ENCODE peak calls at places on chromosomes 5 and 9, in seven cellular contexts. T, D, F, N, Z, Q and H are unnamed samples.

GRCh38 chr9:33860200-33860871 is 43.4 kb downstream of the UBE2R2 start:
- DNase-seq in T (no peak), Q (no peak), D (no peak), F (peak; percentile 26), Z (no peak), N (peak; percentile 47), H (no peak)

GRCh38 chr5:66224773-66225553 is 80.9 kb downstream of the SREK1 start:
- DNase-seq in F (no peak), Z (no peak), D (no peak), T (no peak), Q (no peak), N (no peak), H (no peak)

GRCh38 chr5:77168187-77168883 is 42.1 kb upstream of the PDE8B start:
- DNase-seq in D (peak; percentile 57), F (peak; percentile 85), T (no peak), Q (peak; percentile 72), Z (peak; percentile 67), N (no peak), H (peak; percentile 58)

GRCh38 chr5:76953551-76954382 is 922 bp downstream of the CRHBP start:
- DNase-seq in F (no peak), Q (no peak), N (peak; percentile 44), D (no peak), Z (peak; percentile 9), T (no peak), H (no peak)

GRCh38 chr5:64074533-64074932 is 91.1 kb upstream of the RNF180 start:
- DNase-seq in Q (no peak), D (peak; percentile 18), T (peak; percentile 1), N (peak; percentile 14), F (peak; percentile 46), Z (no peak), H (peak; percentile 10)

GRCh38 chr5:9715891-9716335 is 85.8 kb upstream of the TAS2R1 start:
- DNase-seq in Z (no peak), Q (no peak), N (peak; percentile 31), D (no peak), F (peak; percentile 84), T (no peak), H (no peak)

GRCh38 chr9:111743275-111743674 is 51.5 kb downstream of the SHOC1 start:
- DNase-seq in Z (no peak), N (peak; percentile 73), F (peak; percentile 74), Q (no peak), T (no peak), D (no peak), H (no peak)

GRCh38 chr9:111754800-111755199 is 39.9 kb downstream of the SHOC1 start:
- DNase-seq in F (no peak), T (no peak), D (no peak), Z (no peak), Q (no peak), N (no peak), H (no peak)

GRCh38 chr5:2538169-2538568 is 213.3 kb downstream of the IRX2 start:
- DNase-seq in Q (no peak), T (peak; percentile 12), D (no peak), N (no peak), Z (no peak), F (no peak), H (no peak)

GRCh38 chr5:138457532-138458275 is 7.6 kb upstream of the EGR1 start:
- DNase-seq in T (no peak), Z (no peak), N (no peak), F (no peak), Q (no peak), D (no peak), H (no peak)

GRCh38 chr5:1068204-1068894 is 43.5 kb downstream of the SLC12A7 start:
- DNase-seq in Q (no peak), D (no peak), F (no peak), T (no peak), N (no peak), Z (no peak), H (no peak)

GRCh38 chr9:131986576-131986975 is 93.1 kb downstream of the MED27 start:
- DNase-seq in T (peak; percentile 92), Z (no peak), N (no peak), F (peak; percentile 68), Q (no peak), D (no peak), H (no peak)

GRCh38 chr5:122661496-122662180 is 113.2 kb upstream of the SNX2 start:
- DNase-seq in T (no peak), Q (no peak), N (no peak), Z (no peak), F (no peak), D (no peak), H (no peak)

GRCh38 chr5:125412561-125413535 is 666.4 kb upstream of the ZNF608 start:
- DNase-seq in N (peak; percentile 92), F (peak; percentile 67), D (peak; percentile 58), Z (peak; percentile 53), T (peak; percentile 26), Q (peak; percentile 84), H (no peak)

GRCh38 chr5:147887026-147887627 is 8.6 kb downstream of the SCGB3A2 start:
- DNase-seq in F (peak; percentile 19), T (peak; percentile 1), Z (no peak), D (peak; percentile 14), Q (peak; percentile 32), N (no peak), H (peak; percentile 43)

GRCh38 chr5:78961743-78962142 is 23.4 kb downstream of the ARSB start:
- DNase-seq in D (no peak), Z (no peak), N (peak; percentile 45), T (no peak), F (no peak), Q (no peak), H (no peak)

GRCh38 chr5:89480406-89481007 is 597.5 kb upstream of the MEF2C start:
- DNase-seq in N (peak; percentile 18), Q (no peak), D (no peak), F (no peak), Z (no peak), T (no peak), H (no peak)